ENCODE peak calls at places on chromosomes 2 and 18, in five cellular contexts. Q is GM12892, S is prostate gland, E is A549, Z is GM12891. T is an unnamed sample.

GRCh38 chr2:234863043-234863934 is 88.5 kb upstream of the SH3BP4 start:
- DNase-seq in E (peak), S (peak), Z (no peak), Q (no peak), T (no peak)

GRCh38 chr2:142031656-142032055 is 99.2 kb downstream of the LRP1B start:
- DNase-seq in E (no peak), Z (no peak), Q (no peak), S (no peak), T (no peak)

GRCh38 chr18:36176177-36176584 is 11.1 kb upstream of the MOCOS start:
- DNase-seq in Q (no peak), S (no peak), Z (no peak), E (no peak), T (peak)

GRCh38 chr2:88919087-88919738 is 227.7 kb downstream of the RPIA start:
- DNase-seq in S (no peak), E (peak), Q (no peak), Z (no peak), T (peak)

GRCh38 chr18:3411854-3412268 is 38.1 kb upstream of the TGIF1 start:
- DNase-seq in Z (no peak), S (no peak), E (peak), Q (no peak), T (peak)

GRCh38 chr2:73080321-73081131 is 9.0 kb upstream of the SFXN5 start:
- DNase-seq in E (no peak), S (no peak), Q (no peak), Z (no peak), T (no peak)

GRCh38 chr18:72544092-72544886 is at the start of gene CBLN2:
- DNase-seq in S (peak), Q (peak), Z (peak), E (peak), T (peak)

GRCh38 chr2:62660087-62660486 is 45.4 kb upstream of the EHBP1 start:
- DNase-seq in E (no peak), S (no peak), Q (peak), Z (peak), T (no peak)

GRCh38 chr2:234363011-234363487 is 133.8 kb downstream of the ARL4C start:
- DNase-seq in E (peak), S (peak), Z (no peak), Q (no peak), T (no peak)

GRCh38 chr2:142966281-142966680 is 88.8 kb downstream of the KYNU start:
- DNase-seq in E (no peak), Z (no peak), S (no peak), Q (no peak), T (no peak)

GRCh38 chr2:9138507-9139085 is 68.0 kb upstream of the ASAP2 start:
- DNase-seq in Q (no peak), S (no peak), E (peak), Z (no peak), T (peak)

GRCh38 chr18:75267643-75268184 is 57.1 kb downstream of the TSHZ1 start:
- DNase-seq in E (no peak), Q (no peak), S (no peak), Z (no peak), T (no peak)

GRCh38 chr2:38099096-38099997 is 23.4 kb upstream of the CYP1B1 start:
- DNase-seq in Q (no peak), E (no peak), Z (no peak), S (no peak), T (no peak)

GRCh38 chr2:154599189-154599588 is 99.3 kb upstream of the KCNJ3 start:
- DNase-seq in Q (no peak), E (no peak), Z (no peak), S (no peak), T (no peak)

GRCh38 chr2:127162261-127163089 is 55.5 kb upstream of the BIN1 start:
- DNase-seq in Q (no peak), E (no peak), Z (no peak), S (no peak), T (no peak)

GRCh38 chr2:74146929-74147728 is 583 bp downstream of the BOLA3 start:
- DNase-seq in S (no peak), Z (peak), E (peak), Q (peak), T (peak)

GRCh38 chr2:146031158-146031557 is 1511.2 kb upstream of the ZEB2 start:
- DNase-seq in Q (no peak), S (no peak), Z (no peak), E (no peak), T (no peak)

GRCh38 chr2:68086166-68086565 is 23.4 kb upstream of the C1D start:
- DNase-seq in E (no peak), Z (no peak), S (no peak), Q (no peak), T (no peak)

GRCh38 chr2:94725543-94725942 is 145.7 kb upstream of the TEKT4 start:
- DNase-seq in Q (no peak), E (no peak), S (no peak), Z (no peak), T (no peak)

GRCh38 chr2:25596506-25596905 is 76.9 kb downstream of the DTNB start:
- DNase-seq in S (no peak), Z (no peak), Q (no peak), E (no peak), T (no peak)

GRCh38 chr2:215903208-215903607 is 110.1 kb downstream of the MREG start:
- DNase-seq in S (no peak), E (no peak), Q (no peak), Z (no peak), T (no peak)

GRCh38 chr2:169303579-169304285 is 58.6 kb downstream of the LRP2 start:
- DNase-seq in Z (no peak), E (no peak), Q (no peak), S (no peak), T (no peak)

GRCh38 chr2:214069254-214069653 is 341.6 kb upstream of the VWC2L start:
- DNase-seq in S (peak), E (peak), Q (no peak), Z (no peak), T (peak)

GRCh38 chr2:195543063-195543462 is 114.0 kb upstream of the SLC39A10 start:
- DNase-seq in S (no peak), Q (no peak), E (no peak), Z (no peak), T (no peak)

GRCh38 chr2:167157523-167157922 is 269.2 kb downstream of the XIRP2 start:
- DNase-seq in Z (no peak), S (no peak), E (no peak), Q (no peak), T (no peak)

GRCh38 chr2:148814853-148815419 is 60.1 kb upstream of the KIF5C start:
- DNase-seq in S (peak), Z (no peak), Q (no peak), E (no peak), T (no peak)

GRCh38 chr18:78967692-78968091 is 11.9 kb upstream of the SALL3 start:
- DNase-seq in Q (no peak), E (no peak), S (no peak), Z (no peak), T (no peak)

GRCh38 chr2:186590538-186591441 is 934 bp downstream of the ITGAV start:
- DNase-seq in Z (no peak), S (peak), E (peak), Q (no peak), T (peak)

GRCh38 chr2:226835796-226836547 is at the start of gene RHBDD1:
- DNase-seq in Q (peak), Z (peak), E (peak), S (peak), T (peak)
- TF ChIP-seq POLR2A in Q (peak), Z (peak), E (peak), S (peak), T (peak)

GRCh38 chr2:239274391-239275001 is 126.3 kb downstream of the HDAC4 start:
- DNase-seq in Q (no peak), S (no peak), Z (no peak), E (peak), T (peak)
- TF ChIP-seq POLR2A in Q (no peak), S (no peak), Z (no peak), E (peak), T (no peak)

GRCh38 chr18:56650056-56650455 is 1.1 kb upstream of the WDR7 start:
- DNase-seq in Q (no peak), E (no peak), S (no peak), Z (no peak), T (no peak)

GRCh38 chr18:56652802-56653201 is 1.6 kb downstream of the WDR7 start:
- DNase-seq in Z (no peak), E (no peak), Q (no peak), S (no peak), T (no peak)

GRCh38 chr18:56648307-56648706 is 2.9 kb upstream of the WDR7 start:
- DNase-seq in E (no peak), S (no peak), Z (no peak), Q (no peak), T (peak)

GRCh38 chr18:56651771-56652092 is 573 bp downstream of the WDR7 start:
- DNase-seq in Q (no peak), E (no peak), Z (no peak), S (no peak), T (no peak)

GRCh38 chr18:56650944-56651770 is at the start of gene WDR7:
- DNase-seq in S (peak), Z (peak), E (peak), Q (peak), T (peak)
- TF ChIP-seq POLR2A in S (no peak), Z (peak), E (no peak), Q (peak), T (peak)

GRCh38 chr2:189783927-189784867 is at the start of the genes ORMDL1 and PMS1:
- DNase-seq in S (peak), E (peak), Q (peak), Z (peak), T (peak)
- TF ChIP-seq POLR2A in S (peak), E (peak), Q (peak), Z (peak), T (peak)

GRCh38 chr2:54589340-54590215 is 133.5 kb downstream of the SPTBN1 start:
- DNase-seq in Z (no peak), S (no peak), E (no peak), Q (no peak), T (peak)
- TF ChIP-seq POLR2A in Z (no peak), S (no peak), E (no peak), Q (no peak), T (no peak)

DNA sequence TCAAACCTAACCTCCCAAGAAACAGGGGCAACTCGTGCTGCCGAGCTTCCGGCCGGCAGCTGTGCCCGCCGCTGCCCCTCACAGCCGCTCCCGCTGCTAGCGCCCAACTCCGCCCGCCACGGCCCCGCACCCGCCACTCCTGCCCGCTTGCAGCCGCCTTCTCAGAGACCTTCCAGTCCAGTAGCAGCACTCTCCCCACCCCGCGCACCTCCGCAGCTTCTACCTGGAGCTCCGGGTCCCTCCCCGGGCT is 722 bp upstream of the C2orf15 start:
- DNase-seq in S (no peak), Q (no peak), Z (no peak), E (no peak), T (no peak)
- TF ChIP-seq POLR2A in S (no peak), Q (no peak), Z (no peak), E (peak), T (no peak)